ENCODE peak calls at places on chromosomes 2 and 18, in five cellular contexts. F is tibial artery, J is adrenal gland, P is psoas muscle, X is heart right ventricle. W is an unnamed sample.

GRCh38 chr18:28469946-28470345 is 293.0 kb upstream of the CDH2 start:
- DNase-seq in J (no peak), P (no peak), X (no peak), F (no peak), W (no peak)

GRCh38 chr18:48342588-48342987 is 66.6 kb downstream of the ZBTB7C start:
- DNase-seq in J (no peak), X (no peak), F (no peak), P (no peak), W (no peak)

GRCh38 chr2:68188831-68189230 is 31.1 kb downstream of the PNO1 start:
- DNase-seq in J (no peak), P (no peak), F (no peak), X (no peak), W (no peak)

GRCh38 chr2:207122914-207123744 is 42.6 kb downstream of the KLF7 start:
- DNase-seq in J (no peak), P (no peak), X (no peak), F (no peak), W (no peak)

GRCh38 chr2:239920616-239921365 is 104.4 kb downstream of the NDUFA10 start:
- DNase-seq in P (no peak), X (no peak), J (no peak), F (peak), W (no peak)

GRCh38 chr18:37364237-37364636 is 201.4 kb downstream of the CELF4 start:
- DNase-seq in P (peak), F (peak), X (peak), J (peak), W (peak)

GRCh38 chr2:142058149-142058548 is 72.7 kb downstream of the LRP1B start:
- DNase-seq in P (no peak), F (no peak), J (no peak), X (no peak), W (no peak)

GRCh38 chr2:63537306-63537705 is 51.0 kb downstream of the WDPCP start:
- DNase-seq in J (no peak), P (no peak), X (no peak), F (no peak), W (no peak)

GRCh38 chr2:10097352-10098148 is 17.3 kb upstream of the CYS1 start:
- DNase-seq in P (peak), F (peak), X (peak), J (peak), W (peak)

GRCh38 chr2:209614630-209615369 is 156.8 kb upstream of the UNC80 start:
- DNase-seq in P (no peak), X (no peak), J (no peak), F (no peak), W (no peak)

GRCh38 chr2:108965540-108966299 is 23.3 kb downstream of the EDAR start:
- DNase-seq in X (no peak), J (no peak), F (no peak), P (no peak), W (no peak)

GRCh38 chr2:136308621-136309020 is 190.7 kb upstream of the CXCR4 start:
- DNase-seq in J (no peak), F (no peak), P (no peak), X (no peak), W (no peak)

GRCh38 chr2:16622399-16622968 is 43.1 kb downstream of the CYRIA start:
- DNase-seq in F (no peak), P (no peak), X (no peak), J (no peak), W (no peak)

GRCh38 chr2:137888845-137889244 is 75.4 kb upstream of the HNMT start:
- DNase-seq in P (no peak), J (no peak), F (no peak), X (no peak), W (peak)

GRCh38 chr2:60370835-60371618 is 182.4 kb downstream of the BCL11A start:
- DNase-seq in F (no peak), J (no peak), P (no peak), X (no peak), W (no peak)

GRCh38 chr2:99861376-99861760 is 281.0 kb downstream of the AFF3 start:
- DNase-seq in X (no peak), J (no peak), P (no peak), F (no peak), W (no peak)

GRCh38 chr2:99863236-99863913 is 279.0 kb downstream of the AFF3 start:
- DNase-seq in J (no peak), P (no peak), X (no peak), F (no peak), W (no peak)

GRCh38 chr2:99862566-99862965 is 279.8 kb downstream of the AFF3 start:
- DNase-seq in F (no peak), J (no peak), X (no peak), P (no peak), W (no peak)

GRCh38 chr2:99858951-99859596 is 283.3 kb downstream of the AFF3 start:
- DNase-seq in F (no peak), X (no peak), P (no peak), J (no peak), W (no peak)

GRCh38 chr2:99860720-99861375 is 281.5 kb downstream of the AFF3 start:
- DNase-seq in P (no peak), X (no peak), F (no peak), J (no peak), W (no peak)
- H3K4me3 ChIP-seq in P (no peak), X (no peak), F (no peak), J (no peak), W (no peak)

GRCh38 chr2:203016716-203017115 is 2.0 kb downstream of the NBEAL1 start:
- DNase-seq in P (no peak), X (no peak), F (no peak), J (no peak), W (no peak)
- H3K27ac ChIP-seq in P (no peak), X (peak), F (peak), J (no peak), W (peak)

DNA sequence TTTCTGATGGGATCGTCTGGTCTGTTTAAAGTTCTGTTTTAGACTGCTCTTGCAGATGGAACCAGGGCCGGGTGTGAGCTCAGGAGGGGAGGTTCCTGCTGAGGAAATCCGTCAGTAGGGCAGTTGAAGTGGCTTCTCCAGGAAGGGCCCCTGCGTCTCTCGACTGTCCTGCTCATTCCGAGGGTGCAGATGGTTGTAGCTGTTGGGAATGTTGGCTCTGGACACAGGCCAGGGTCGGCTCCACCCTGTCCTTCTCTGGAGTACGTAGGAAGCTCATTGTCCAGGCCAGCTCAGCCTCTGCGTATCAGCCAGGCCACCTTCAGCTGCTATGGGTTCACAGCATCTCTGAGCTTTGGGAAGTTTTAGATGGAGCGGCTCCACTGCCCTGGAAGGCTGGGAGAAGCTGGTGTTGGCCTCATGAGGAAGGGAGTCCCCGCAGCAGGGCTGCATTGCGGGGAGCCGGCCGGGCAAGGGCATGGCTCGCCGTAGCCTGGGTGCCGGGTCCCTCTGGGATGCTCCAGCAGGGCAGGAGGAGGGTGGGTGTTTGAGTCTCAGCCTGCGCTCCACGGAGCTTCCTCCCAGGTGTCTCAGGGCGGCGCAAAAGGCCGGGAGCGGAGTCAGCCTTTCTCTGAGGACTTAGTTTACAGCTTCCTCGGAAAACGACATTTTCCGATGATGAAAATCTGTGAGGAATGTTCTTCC is 58.5 kb downstream of the NFATC1 start:
- DNase-seq in X (peak), F (no peak), P (no peak), J (no peak), W (no peak)
- H3K4me3 ChIP-seq in X (no peak), F (no peak), P (no peak), J (no peak), W (no peak)

GRCh38 chr2:3635171-3636008 is 22.6 kb upstream of the ALLC start:
- DNase-seq in J (no peak), X (peak), P (peak), F (peak), W (no peak)
- H3K27ac ChIP-seq in J (no peak), X (no peak), P (no peak), F (no peak), W (no peak)

DNA sequence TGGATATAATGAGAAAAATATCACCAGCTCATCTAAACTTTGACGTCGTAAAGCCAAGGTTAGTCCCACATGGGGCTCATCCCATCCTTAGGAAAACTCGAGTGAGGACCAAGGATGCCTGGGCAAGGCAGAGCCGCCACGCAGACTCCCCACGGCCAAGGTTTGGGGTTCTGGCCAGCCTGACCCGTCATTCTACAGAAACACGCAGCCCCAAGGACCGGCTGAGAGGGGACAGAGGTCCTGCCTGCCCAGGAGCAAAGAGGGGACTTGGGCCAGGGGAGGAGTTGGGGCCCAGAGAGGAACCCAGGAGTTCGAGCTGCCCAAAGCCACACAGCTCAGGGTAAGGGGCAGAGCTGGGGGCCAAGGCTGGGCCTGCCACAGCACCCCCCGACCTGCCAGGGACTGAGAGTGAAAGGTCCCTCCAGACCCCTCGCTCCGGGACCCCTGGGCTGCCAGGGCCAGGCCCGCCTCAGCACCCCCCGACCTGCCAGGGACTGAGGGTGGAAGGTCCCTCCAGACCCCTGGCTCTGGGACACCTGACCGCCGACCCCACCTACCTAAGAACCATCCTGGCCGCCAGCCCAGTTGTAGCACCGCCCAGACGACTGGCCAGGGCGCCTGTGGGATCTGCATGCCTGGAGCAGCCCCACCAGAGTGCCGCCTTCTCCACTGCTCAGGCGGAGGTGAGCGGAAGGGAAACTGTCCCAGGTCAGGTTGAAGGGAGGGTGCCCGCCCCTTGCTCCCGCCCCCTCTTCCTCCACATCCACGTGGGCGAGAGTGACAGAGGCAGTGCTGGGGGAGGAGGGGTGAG is at the start of gene PDCD1:
- DNase-seq in F (peak), J (peak), P (peak), X (peak), W (peak)
- H3K4me3 ChIP-seq in F (peak), J (no peak), P (peak), X (peak), W (peak)

GRCh38 chr2:168184896-168185513 is 62.4 kb downstream of the STK39 start:
- DNase-seq in P (no peak), F (no peak), J (no peak), X (no peak), W (no peak)
- H3K27ac ChIP-seq in P (no peak), F (no peak), J (no peak), X (no peak), W (no peak)

GRCh38 chr2:219385958-219386520 is 1.7 kb downstream of the DNPEP start:
- DNase-seq in X (no peak), J (no peak), P (no peak), F (no peak), W (no peak)
- H3K4me3 ChIP-seq in X (no peak), J (no peak), P (peak), F (no peak), W (peak)

DNA sequence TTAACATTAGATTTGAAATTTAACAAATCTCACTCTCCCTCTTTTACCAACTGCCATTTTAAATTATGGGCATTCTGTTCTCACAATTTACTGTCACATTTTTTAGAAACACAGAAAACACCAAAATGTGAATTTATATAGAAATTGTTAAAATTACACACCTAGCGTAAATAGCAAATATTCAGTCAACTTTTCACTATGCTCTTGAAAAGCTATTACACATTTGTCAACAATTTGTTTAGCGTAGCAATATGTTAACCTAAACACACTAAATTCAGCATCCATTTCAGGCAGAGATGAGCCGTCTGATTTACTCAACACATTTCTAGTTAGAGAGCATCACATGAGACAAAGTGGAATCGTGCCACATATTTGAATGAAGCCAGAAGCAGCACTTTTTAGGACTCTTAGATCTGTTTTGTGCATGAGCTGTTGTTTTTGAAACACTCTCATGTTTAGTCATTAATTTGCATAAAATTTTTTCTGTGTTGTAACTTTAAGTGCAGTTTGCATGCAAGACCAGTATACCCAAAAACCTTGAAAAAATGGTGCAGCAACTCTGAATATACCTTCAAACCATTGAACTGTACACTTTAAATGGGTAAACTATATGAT is 8.2 kb downstream of the TTC32 start:
- DNase-seq in F (no peak), J (no peak), X (no peak), P (no peak), W (no peak)
- H3K27ac ChIP-seq in F (no peak), J (no peak), X (no peak), P (no peak), W (no peak)